ENCODE peak calls at places on chromosomes 3 and 15, in five cellular contexts. H, G, O, U and Q are unnamed samples.

GRCh38 chr3:177487635-177488186 is 290.4 kb upstream of the TBL1XR1 start:
- DNase-seq in H (no peak), G (no peak), O (no peak), U (no peak), Q (no peak)

GRCh38 chr15:77582763-77583162 is 49.9 kb downstream of the LINGO1 start:
- DNase-seq in H (no peak), G (no peak), O (no peak), U (no peak), Q (no peak)

GRCh38 chr15:90161946-90162345 is 39.2 kb upstream of the SEMA4B start:
- DNase-seq in H (no peak), G (no peak), O (no peak), U (no peak), Q (no peak)

GRCh38 chr15:79265167-79265566 is 17.4 kb upstream of the ANKRD34C start:
- DNase-seq in H (no peak), G (no peak), O (no peak), U (no peak), Q (no peak)

GRCh38 chr15:45635191-45635638 is 386 bp downstream of the SQOR start:
- DNase-seq in H (peak), G (peak), O (peak), U (no peak), Q (no peak)

GRCh38 chr3:72299823-72300222 is 514.9 kb upstream of the PROK2 start:
- DNase-seq in H (no peak), G (no peak), O (no peak), U (no peak), Q (no peak)

GRCh38 chr3:184805351-184806038 is 6.5 kb upstream of the VPS8 start:
- DNase-seq in H (no peak), G (no peak), O (no peak), U (no peak), Q (no peak)

GRCh38 chr3:171358171-171358890 is 101.9 kb downstream of the TNIK start:
- DNase-seq in H (no peak), G (no peak), O (no peak), U (no peak), Q (no peak)

GRCh38 chr15:68781766-68782588 is 38.7 kb downstream of the ANP32A start:
- DNase-seq in H (no peak), G (peak), O (peak), U (no peak), Q (no peak)

GRCh38 chr15:77455696-77456293 is 35.1 kb downstream of the HMG20A start:
- DNase-seq in H (no peak), G (peak), O (no peak), U (no peak), Q (no peak)

GRCh38 chr15:66836476-66837030 is 134.5 kb downstream of the SMAD6 start:
- DNase-seq in H (no peak), G (no peak), O (no peak), U (no peak), Q (no peak)
- TF ChIP-seq CTCF in H (no peak), G (no peak), O (no peak), U (no peak), Q (no peak)

DNA sequence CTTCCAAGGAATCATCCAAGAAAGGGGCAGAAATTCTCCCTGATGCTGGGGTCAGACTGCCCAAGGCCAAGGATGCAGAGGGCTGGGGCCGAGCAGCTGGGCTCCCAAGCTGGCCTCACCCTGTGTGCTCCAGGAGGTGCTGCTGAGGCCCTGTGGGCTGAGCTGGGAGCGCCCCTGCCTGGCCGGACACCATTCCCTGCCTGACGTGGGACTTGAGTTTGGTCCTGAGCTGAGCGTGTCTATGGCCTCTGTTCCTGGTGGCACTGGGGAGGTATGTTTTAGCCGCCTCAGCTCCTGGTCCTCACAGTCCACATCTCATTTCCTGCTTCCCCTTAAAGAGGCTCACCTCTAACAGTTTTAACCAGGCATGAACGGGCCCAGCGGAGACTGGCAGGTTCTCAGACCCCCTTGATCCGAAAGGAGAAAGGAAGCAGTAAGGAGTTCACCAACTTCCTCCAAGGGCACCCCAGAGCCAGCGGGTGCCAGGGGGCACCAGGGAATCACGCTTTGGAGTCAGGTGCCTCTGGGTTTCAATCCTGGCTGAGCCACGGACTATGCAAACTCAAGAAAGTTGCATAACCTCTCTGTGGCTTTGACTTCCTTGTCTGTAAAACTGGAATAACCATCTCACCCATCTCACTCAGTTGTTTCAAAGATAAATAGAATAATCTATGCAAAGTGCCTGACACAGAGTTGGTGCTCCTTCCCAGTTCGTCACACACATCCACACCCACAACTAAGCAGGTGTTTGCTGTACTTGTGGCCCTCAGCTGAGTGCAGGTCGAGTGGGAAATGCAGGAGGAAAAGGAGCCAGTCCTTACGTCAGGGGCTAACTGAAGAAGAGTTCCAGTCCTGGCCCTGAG is 48.6 kb downstream of the SLC12A8 start:
- DNase-seq in H (peak), G (no peak), O (no peak), U (no peak), Q (no peak)
- TF ChIP-seq CTCF in H (peak), G (peak), O (no peak), U (peak), Q (peak)

GRCh38 chr15:100762289-100762688 is 117.3 kb upstream of the ALDH1A3 start:
- DNase-seq in H (no peak), G (no peak), O (peak), U (no peak), Q (no peak)

GRCh38 chr15:100764778-100765457 is 114.7 kb upstream of the ALDH1A3 start:
- DNase-seq in H (peak), G (no peak), O (peak), U (peak), Q (no peak)

GRCh38 chr15:100762913-100763627 is 116.6 kb upstream of the ALDH1A3 start:
- DNase-seq in H (peak), G (no peak), O (no peak), U (no peak), Q (no peak)

GRCh38 chr15:100765458-100766224 is 114.0 kb upstream of the ALDH1A3 start:
- DNase-seq in H (peak), G (no peak), O (peak), U (no peak), Q (no peak)

GRCh38 chr15:100763764-100764750 is 115.6 kb upstream of the ALDH1A3 start:
- DNase-seq in H (peak), G (peak), O (no peak), U (no peak), Q (no peak)
- TF ChIP-seq CTCF in H (no peak), G (no peak), O (no peak), U (no peak), Q (no peak)

GRCh38 chr3:104206925-104207324 is 1159.8 kb upstream of the ALCAM start:
- DNase-seq in H (no peak), G (no peak), O (no peak), U (no peak), Q (no peak)
- TF ChIP-seq CTCF in H (no peak), G (no peak), O (no peak), U (no peak), Q (no peak)

DNA sequence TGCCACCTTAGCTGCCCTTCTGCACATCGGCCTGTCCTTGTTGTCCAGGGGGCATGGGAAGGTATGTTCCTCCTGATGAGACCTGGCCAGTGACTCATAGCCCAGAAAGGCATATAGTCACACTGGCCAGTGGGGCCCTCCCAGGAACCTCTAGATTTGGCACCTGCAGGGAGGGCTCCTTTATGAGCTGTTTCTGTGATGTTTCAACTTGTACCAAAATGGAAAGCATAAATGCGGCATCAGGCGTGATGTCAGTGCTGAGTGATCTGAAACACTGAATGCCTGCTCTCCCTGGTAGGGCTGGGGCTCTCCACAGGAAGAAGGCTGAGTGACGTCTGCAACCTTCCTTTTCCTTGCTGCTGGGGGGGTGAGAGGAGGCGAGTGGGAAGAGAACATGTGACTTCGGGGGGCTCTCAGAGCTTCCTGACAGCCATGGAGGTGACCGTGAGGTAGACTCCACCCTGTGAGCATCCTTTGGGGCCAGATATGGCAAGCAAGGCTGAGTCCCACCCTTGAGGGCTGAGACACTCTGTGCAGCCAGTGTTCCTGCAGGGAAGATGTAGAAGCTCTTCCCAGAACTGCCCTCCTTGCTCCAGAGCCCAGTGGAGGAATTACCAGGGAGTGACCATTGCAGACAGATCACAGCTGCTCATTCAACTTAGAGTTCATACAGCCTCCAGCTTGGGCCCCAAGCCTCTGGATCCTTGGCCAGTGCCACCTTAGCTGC is 37.1 kb upstream of the APEH start:
- DNase-seq in H (no peak), G (no peak), O (no peak), U (no peak), Q (no peak)
- TF ChIP-seq CTCF in H (no peak), G (no peak), O (no peak), U (no peak), Q (no peak)

DNA sequence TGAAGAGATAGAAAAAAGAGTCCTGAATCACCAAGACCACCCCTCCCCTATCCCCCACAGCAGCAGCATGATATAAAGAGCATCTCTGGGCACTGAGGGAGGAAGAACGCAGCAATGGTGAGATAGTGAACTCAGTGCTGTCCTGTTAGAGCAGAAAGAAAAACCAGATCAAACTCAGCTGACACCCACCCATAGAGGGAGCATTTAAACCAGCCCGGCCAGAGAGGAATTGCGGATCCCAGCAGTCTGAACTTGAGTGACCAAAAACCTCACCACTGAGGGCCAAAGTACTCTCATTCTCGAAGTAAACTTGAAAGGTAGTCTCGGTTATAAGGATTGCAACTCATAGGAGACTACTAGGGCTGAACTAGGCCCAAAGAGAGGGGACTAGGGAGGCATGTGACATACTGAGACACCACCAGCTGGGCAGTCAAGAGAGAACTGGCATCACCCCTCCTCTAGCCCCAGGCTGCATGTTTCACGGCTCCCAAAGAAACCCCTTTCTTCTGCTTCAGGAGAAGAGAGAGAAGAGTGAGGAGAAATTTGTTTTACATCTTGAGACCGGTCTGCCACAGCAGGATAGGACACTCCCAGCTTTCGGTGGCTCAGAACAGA is 39.2 kb upstream of the TGFBR2 start:
- DNase-seq in H (no peak), G (no peak), O (no peak), U (no peak), Q (no peak)
- TF ChIP-seq CTCF in H (no peak), G (no peak), O (no peak), U (peak), Q (no peak)